ENCODE peak calls at places on chromosomes 6 and 20, in ten cellular contexts. G is MM.1S; O is HCT116; J is heart left ventricle; P is pancreas; C is left ventricle myocardium inferior; D is cardiac muscle cell; U is ovary; M is stomach; Z is CD8-positive, alpha-beta T cell. I is an unnamed sample.

GRCh38 chr20:45445805-45446562 is 23.6 kb upstream of the WFDC2 start:
- DNase-seq in G (peak; percentile 56), C (no peak), M (no peak), P (no peak), O (peak; percentile 45), U (no peak), Z (no peak), J (no peak), D (peak; percentile 28), I (no peak)

GRCh38 chr6:150686566-150686965 is 86.9 kb downstream of the PLEKHG1 start:
- DNase-seq in G (no peak), M (no peak), P (no peak), J (no peak), C (no peak), Z (no peak), O (no peak), U (no peak), D (no peak), I (no peak)

GRCh38 chr6:44699851-44700250 is 312.3 kb downstream of the CDC5L start:
- DNase-seq in O (no peak), U (no peak), M (no peak), D (no peak), P (no peak), Z (no peak), C (no peak), G (no peak), J (no peak), I (no peak)

GRCh38 chr20:33076662-33077398 is 2.6 kb upstream of the BPIFB4 start:
- DNase-seq in P (no peak), O (peak; percentile 35), C (no peak), U (no peak), M (no peak), J (no peak), D (no peak), Z (no peak), G (no peak), I (no peak)

GRCh38 chr6:159973951-159974350 is 5.1 kb downstream of the IGF2R start:
- DNase-seq in P (no peak), G (peak; percentile 60), Z (no peak), U (no peak), C (no peak), O (no peak), D (peak; percentile 23), J (no peak), M (no peak), I (no peak)

GRCh38 chr6:169978615-169979161 is 227.3 kb downstream of the ERMARD start:
- DNase-seq in O (no peak), M (no peak), U (no peak), G (no peak), P (no peak), C (no peak), J (no peak), Z (no peak), D (no peak), I (peak; percentile 44)

GRCh38 chr6:129672883-129673631 is 36.9 kb downstream of the ARHGAP18 start:
- DNase-seq in U (no peak), C (no peak), Z (no peak), P (no peak), J (no peak), G (peak; percentile 40), D (no peak), M (no peak), O (peak; percentile 80), I (no peak)

GRCh38 chr6:72519871-72520270 is 102.0 kb upstream of the KCNQ5 start:
- DNase-seq in O (no peak), Z (no peak), D (no peak), U (no peak), G (no peak), M (no peak), J (no peak), C (no peak), P (no peak), I (no peak)

GRCh38 chr20:64055396-64055892 is 6.0 kb upstream of the SOX18 start:
- DNase-seq in D (no peak), U (no peak), Z (no peak), J (no peak), C (no peak), G (no peak), O (no peak), M (no peak), P (no peak), I (no peak)

GRCh38 chr20:64052987-64053840 is 3.8 kb upstream of the SOX18 start:
- DNase-seq in G (no peak), M (no peak), Z (no peak), C (no peak), O (no peak), P (no peak), D (no peak), U (no peak), J (no peak), I (no peak)

GRCh38 chr20:64055893-64056638 is 6.6 kb upstream of the SOX18 start:
- DNase-seq in D (no peak), G (no peak), Z (no peak), M (no peak), U (no peak), P (no peak), O (no peak), C (peak; percentile 75), J (peak; percentile 85), I (no peak)

GRCh38 chr20:64052326-64052722 is 2.9 kb upstream of the SOX18 start:
- DNase-seq in D (no peak), G (no peak), P (no peak), O (no peak), J (no peak), Z (no peak), U (no peak), M (no peak), C (no peak), I (no peak)

DNA sequence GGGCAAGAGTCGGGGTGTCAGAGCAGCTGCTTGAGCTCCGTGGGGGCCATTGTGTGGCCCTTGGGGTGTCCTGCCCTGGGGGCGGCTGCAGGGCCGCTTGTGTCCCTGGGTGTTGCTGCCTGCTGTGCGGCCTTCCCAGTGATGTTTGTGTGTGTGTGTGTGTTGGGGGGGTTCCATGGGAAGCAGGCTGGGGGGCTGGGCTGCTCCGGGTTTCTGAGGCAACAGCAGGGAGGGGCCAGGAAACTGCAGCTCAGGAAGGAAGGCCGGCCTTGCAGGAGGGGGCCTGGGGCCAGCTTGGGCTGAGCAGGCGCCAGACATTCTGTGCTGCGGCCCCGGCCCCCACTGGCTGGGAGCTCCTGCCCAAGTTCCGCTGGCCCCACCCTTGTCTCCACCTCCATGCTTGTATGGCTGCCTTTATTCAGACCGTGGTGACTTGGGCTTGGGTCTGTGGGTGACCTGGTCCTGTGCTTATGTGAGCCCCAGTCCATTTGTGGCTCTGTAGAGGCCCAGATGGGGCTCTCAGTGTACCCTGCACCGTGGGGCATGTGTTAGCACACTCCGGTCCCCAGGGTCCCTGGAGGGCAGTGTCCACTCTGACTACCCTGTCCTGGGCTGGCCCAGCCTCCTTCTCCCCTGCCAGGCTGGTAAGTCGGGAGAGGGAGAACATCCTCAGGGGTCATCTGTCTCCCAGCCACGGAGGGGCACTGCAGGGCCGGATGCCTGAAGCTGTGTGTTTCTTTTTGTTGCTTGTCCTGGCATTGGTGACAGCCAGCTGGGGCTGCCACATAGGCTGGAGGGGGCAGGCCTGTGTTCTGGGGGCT is 4.6 kb upstream of the SOX18 start:
- DNase-seq in O (peak; percentile 29), J (peak; percentile 87), G (no peak), D (peak; percentile 59), C (peak; percentile 75), M (no peak), Z (no peak), P (no peak), U (no peak), I (no peak)
- H3K4me3 ChIP-seq in O (no peak overlapping the region), J (peak overlapping the region; percentile 31), G (no peak overlapping the region), D (no peak overlapping the region), C (peak overlapping the region; percentile 56), M (no peak overlapping the region), Z (no peak overlapping the region), P (no peak overlapping the region), U (no peak overlapping the region), I (no peak overlapping the region)

DNA sequence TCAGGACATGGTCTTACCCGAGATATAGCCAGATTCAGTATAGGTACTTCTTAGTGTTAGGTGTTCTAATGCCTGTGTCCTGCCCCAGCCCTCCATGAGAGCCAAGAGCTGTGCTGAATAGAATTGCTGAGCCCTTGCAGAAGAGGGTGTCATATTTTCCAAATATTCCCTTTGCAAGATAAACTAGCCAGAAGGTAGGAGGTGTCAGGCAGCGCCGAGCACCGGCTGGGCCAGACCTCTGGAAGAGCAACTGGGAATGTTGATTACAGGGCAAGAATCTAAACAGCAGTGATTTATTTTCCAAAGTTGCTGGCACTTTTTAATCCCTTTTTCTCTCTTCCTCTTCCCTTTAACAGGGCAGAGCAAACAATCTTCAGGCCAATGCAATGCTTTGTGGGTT is 37.1 kb upstream of the EZR start:
- DNase-seq in J (no peak), O (no peak), U (no peak), G (no peak), M (peak; percentile 59), P (no peak), Z (no peak), D (no peak), C (no peak), I (no peak)
- H3K27ac ChIP-seq in J (no peak overlapping the region), O (peak overlapping the region; percentile 85), U (no peak overlapping the region), G (no peak overlapping the region), M (peak overlapping the region; percentile 87), P (peak overlapping the region; percentile 69), Z (no peak overlapping the region), D (peak overlapping the region; percentile 34), C (peak overlapping the region; percentile 60), I (no peak overlapping the region)

DNA sequence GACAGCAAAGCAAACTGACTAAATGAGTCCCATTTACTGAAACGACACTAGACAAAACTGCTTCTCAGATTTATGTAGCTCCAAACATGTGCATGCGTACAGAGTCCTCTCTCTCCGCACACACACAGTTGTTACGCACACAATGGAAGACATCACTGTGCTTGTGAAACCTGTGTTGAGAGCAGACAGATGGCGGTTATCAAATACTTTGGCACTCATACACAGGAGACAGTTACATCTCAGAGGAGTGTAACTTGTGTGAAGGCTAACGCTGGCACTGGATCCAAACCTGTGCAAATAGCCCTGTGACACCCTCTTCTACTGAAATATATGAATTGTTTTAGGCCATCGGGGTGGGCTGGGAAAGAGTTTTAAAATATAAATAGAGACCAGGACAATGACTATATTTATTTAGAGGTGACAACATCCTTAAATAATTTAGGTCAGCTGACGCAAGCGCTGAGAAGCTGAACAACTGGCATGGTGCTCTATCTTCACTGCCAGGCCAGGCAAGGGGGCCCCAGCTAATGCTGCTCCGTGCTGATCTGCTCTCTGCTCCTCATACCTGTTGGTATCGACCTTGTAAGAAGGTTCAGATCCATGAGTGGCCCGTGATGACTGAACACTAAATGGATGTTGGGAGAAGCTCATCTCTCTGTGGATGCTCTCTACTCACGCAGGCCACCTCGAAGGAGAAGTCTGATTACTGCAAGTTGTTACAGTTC is 69.4 kb downstream of the FOXC1 start:
- DNase-seq in M (no peak), P (no peak), C (no peak), J (peak; percentile 29), U (no peak), G (no peak), D (no peak), O (no peak), Z (no peak), I (no peak)
- H3K4me3 ChIP-seq in M (no peak overlapping the region), P (no peak overlapping the region), C (peak overlapping the region; percentile 7), J (no peak overlapping the region), U (no peak overlapping the region), G (no peak overlapping the region), D (no peak overlapping the region), O (no peak overlapping the region), Z (no peak overlapping the region), I (no peak overlapping the region)

GRCh38 chr20:7366189-7366588 is 574.1 kb downstream of the HAO1 start:
- DNase-seq in D (no peak), M (no peak), C (no peak), Z (no peak), O (no peak), U (no peak), P (no peak), J (no peak), G (peak; percentile 51), I (no peak)

GRCh38 chr20:7359739-7360138 is 580.5 kb downstream of the HAO1 start:
- DNase-seq in C (no peak), M (no peak), Z (no peak), D (no peak), J (no peak), O (no peak), U (no peak), P (no peak), G (peak; percentile 54), I (no peak)

GRCh38 chr20:7361321-7361720 is 578.9 kb downstream of the HAO1 start:
- DNase-seq in G (no peak), D (peak; percentile 5), Z (no peak), U (no peak), M (no peak), P (no peak), C (no peak), O (no peak), J (no peak), I (no peak)

GRCh38 chr20:7358670-7359069 is 581.6 kb downstream of the HAO1 start:
- DNase-seq in U (no peak), P (no peak), M (no peak), D (peak; percentile 40), C (no peak), J (no peak), O (no peak), G (no peak), Z (no peak), I (no peak)

DNA sequence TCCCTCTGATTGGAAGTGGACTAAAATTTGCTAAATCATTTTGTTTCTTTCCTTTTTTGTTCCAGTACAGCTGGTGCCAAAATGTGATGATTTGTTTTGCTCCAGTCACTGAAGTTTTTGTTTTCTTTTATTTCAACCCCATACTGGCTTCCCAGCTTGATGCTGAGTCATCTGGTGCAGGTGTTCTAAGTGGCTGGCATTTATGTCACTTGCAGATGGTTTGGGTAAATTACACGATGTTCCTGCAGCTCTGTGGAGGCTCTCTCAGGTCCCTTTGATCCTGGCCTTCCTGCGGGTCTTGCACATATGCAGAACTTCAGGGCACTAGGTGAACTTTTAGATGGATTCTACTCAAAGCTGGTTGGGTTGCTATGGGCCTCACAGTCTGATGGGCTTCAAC is 577.7 kb downstream of the HAO1 start:
- DNase-seq in J (no peak), M (no peak), G (peak; percentile 63), O (no peak), Z (no peak), P (no peak), C (no peak), D (no peak), U (no peak), I (no peak)
- H3K27ac ChIP-seq in J (no peak overlapping the region), M (no peak overlapping the region), G (peak overlapping the region; percentile 46), O (no peak overlapping the region), Z (no peak overlapping the region), P (no peak overlapping the region), C (no peak overlapping the region), D (no peak overlapping the region), U (no peak overlapping the region), I (no peak overlapping the region)